ENCODE peak calls at places on chromosomes 3 and 15, in seven cellular contexts. One of them, this sample, is unnamed.

GRCh38 chr3:10957976-10958749 is 34.4 kb upstream of the SLC6A1 start:
- DNase-seq in RWPE1: no peak
- DNase-seq in nephron progenitor cell: no peak
- DNase-seq in fibroblast of pulmonary artery: peak
- DNase-seq in AG04450: no peak
- DNase-seq in left ventricle myocardium inferior: peak
- DNase-seq in mucosa of descending colon: peak
- DNase-seq in this sample: no peak

GRCh38 chr15:81292516-81293001 is 31.4 kb downstream of the STARD5 start:
- DNase-seq in RWPE1: no peak
- DNase-seq in nephron progenitor cell: no peak
- DNase-seq in fibroblast of pulmonary artery: no peak
- DNase-seq in AG04450: no peak
- DNase-seq in left ventricle myocardium inferior: no peak
- DNase-seq in mucosa of descending colon: no peak
- DNase-seq in this sample: no peak

GRCh38 chr3:54243262-54243931 is 121.0 kb downstream of the CACNA2D3 start:
- DNase-seq in RWPE1: peak
- DNase-seq in nephron progenitor cell: no peak
- DNase-seq in fibroblast of pulmonary artery: peak
- DNase-seq in AG04450: no peak
- DNase-seq in left ventricle myocardium inferior: no peak
- DNase-seq in mucosa of descending colon: no peak
- DNase-seq in this sample: no peak

GRCh38 chr3:12706504-12707253 is 42.8 kb upstream of the RAF1 start:
- DNase-seq in RWPE1: peak
- DNase-seq in nephron progenitor cell: peak
- DNase-seq in fibroblast of pulmonary artery: peak
- DNase-seq in AG04450: no peak
- DNase-seq in left ventricle myocardium inferior: peak
- DNase-seq in mucosa of descending colon: peak
- DNase-seq in this sample: peak

GRCh38 chr3:115325539-115325938 is 178.5 kb upstream of the ZBTB20 start:
- DNase-seq in RWPE1: peak
- DNase-seq in nephron progenitor cell: peak
- DNase-seq in fibroblast of pulmonary artery: peak
- DNase-seq in AG04450: peak
- DNase-seq in left ventricle myocardium inferior: no peak
- DNase-seq in mucosa of descending colon: no peak
- DNase-seq in this sample: peak

GRCh38 chr3:46690798-46691197 is 2.7 kb downstream of the ALS2CL start:
- DNase-seq in RWPE1: peak
- DNase-seq in nephron progenitor cell: no peak
- DNase-seq in fibroblast of pulmonary artery: no peak
- DNase-seq in AG04450: no peak
- DNase-seq in left ventricle myocardium inferior: peak
- DNase-seq in mucosa of descending colon: peak
- DNase-seq in this sample: no peak

GRCh38 chr3:50572801-50573371 is 3.6 kb downstream of the HEMK1 start:
- DNase-seq in RWPE1: no peak
- DNase-seq in nephron progenitor cell: no peak
- DNase-seq in fibroblast of pulmonary artery: no peak
- DNase-seq in AG04450: no peak
- DNase-seq in left ventricle myocardium inferior: no peak
- DNase-seq in mucosa of descending colon: no peak
- DNase-seq in this sample: no peak

GRCh38 chr3:65785065-65785645 is 253.6 kb downstream of the MAGI1 start:
- DNase-seq in RWPE1: peak
- DNase-seq in nephron progenitor cell: no peak
- DNase-seq in fibroblast of pulmonary artery: peak
- DNase-seq in AG04450: peak
- DNase-seq in left ventricle myocardium inferior: no peak
- DNase-seq in mucosa of descending colon: no peak
- DNase-seq in this sample: no peak

GRCh38 chr3:30470566-30470965 is 135.8 kb upstream of the TGFBR2 start:
- DNase-seq in RWPE1: no peak
- DNase-seq in nephron progenitor cell: no peak
- DNase-seq in fibroblast of pulmonary artery: no peak
- DNase-seq in AG04450: no peak
- DNase-seq in left ventricle myocardium inferior: no peak
- DNase-seq in mucosa of descending colon: no peak
- DNase-seq in this sample: no peak

GRCh38 chr3:193732391-193732790 is 139.4 kb downstream of the OPA1 start:
- DNase-seq in RWPE1: peak
- DNase-seq in nephron progenitor cell: no peak
- DNase-seq in fibroblast of pulmonary artery: peak
- DNase-seq in AG04450: peak
- DNase-seq in left ventricle myocardium inferior: no peak
- DNase-seq in mucosa of descending colon: no peak
- DNase-seq in this sample: no peak

GRCh38 chr3:51391566-51392300 is 648 bp downstream of the RBM15B start:
- DNase-seq in RWPE1: no peak
- DNase-seq in nephron progenitor cell: peak
- DNase-seq in fibroblast of pulmonary artery: peak
- DNase-seq in AG04450: no peak
- DNase-seq in left ventricle myocardium inferior: no peak
- DNase-seq in mucosa of descending colon: peak
- DNase-seq in this sample: peak

GRCh38 chr15:82139823-82140268 is 94.0 kb upstream of the MEX3B start:
- DNase-seq in RWPE1: peak
- DNase-seq in nephron progenitor cell: no peak
- DNase-seq in fibroblast of pulmonary artery: peak
- DNase-seq in AG04450: no peak
- DNase-seq in left ventricle myocardium inferior: no peak
- DNase-seq in mucosa of descending colon: no peak
- DNase-seq in this sample: no peak

GRCh38 chr3:130014526-130014925 is 40.0 kb downstream of the TRH start:
- DNase-seq in RWPE1: no peak
- DNase-seq in nephron progenitor cell: no peak
- DNase-seq in fibroblast of pulmonary artery: peak
- DNase-seq in AG04450: peak
- DNase-seq in left ventricle myocardium inferior: no peak
- DNase-seq in mucosa of descending colon: no peak
- DNase-seq in this sample: no peak

GRCh38 chr3:130010556-130010955 is 36.0 kb downstream of the TRH start:
- DNase-seq in RWPE1: no peak
- DNase-seq in nephron progenitor cell: no peak
- DNase-seq in fibroblast of pulmonary artery: no peak
- DNase-seq in AG04450: no peak
- DNase-seq in left ventricle myocardium inferior: no peak
- DNase-seq in mucosa of descending colon: no peak
- DNase-seq in this sample: no peak
- TF ChIP-seq CTCF in RWPE1: no peak
- TF ChIP-seq CTCF in nephron progenitor cell: no peak
- TF ChIP-seq CTCF in fibroblast of pulmonary artery: no peak
- TF ChIP-seq CTCF in AG04450: no peak
- TF ChIP-seq CTCF in left ventricle myocardium inferior: no peak
- TF ChIP-seq CTCF in mucosa of descending colon: no peak
- TF ChIP-seq CTCF in this sample: no peak

GRCh38 chr3:146640361-146640760 is 35.2 kb upstream of the PLSCR5 start:
- DNase-seq in RWPE1: no peak
- DNase-seq in nephron progenitor cell: no peak
- DNase-seq in fibroblast of pulmonary artery: no peak
- DNase-seq in AG04450: no peak
- DNase-seq in left ventricle myocardium inferior: no peak
- DNase-seq in mucosa of descending colon: no peak
- DNase-seq in this sample: no peak

GRCh38 chr3:146637871-146638270 is 32.7 kb upstream of the PLSCR5 start:
- DNase-seq in RWPE1: no peak
- DNase-seq in nephron progenitor cell: no peak
- DNase-seq in fibroblast of pulmonary artery: no peak
- DNase-seq in AG04450: no peak
- DNase-seq in left ventricle myocardium inferior: no peak
- DNase-seq in mucosa of descending colon: no peak
- DNase-seq in this sample: no peak

GRCh38 chr3:146636881-146637280 is 31.7 kb upstream of the PLSCR5 start:
- DNase-seq in RWPE1: no peak
- DNase-seq in nephron progenitor cell: no peak
- DNase-seq in fibroblast of pulmonary artery: no peak
- DNase-seq in AG04450: no peak
- DNase-seq in left ventricle myocardium inferior: no peak
- DNase-seq in mucosa of descending colon: no peak
- DNase-seq in this sample: no peak

GRCh38 chr3:146640955-146641867 is 36.1 kb upstream of the PLSCR5 start:
- DNase-seq in RWPE1: peak
- DNase-seq in nephron progenitor cell: peak
- DNase-seq in fibroblast of pulmonary artery: peak
- DNase-seq in AG04450: peak
- DNase-seq in left ventricle myocardium inferior: no peak
- DNase-seq in mucosa of descending colon: no peak
- DNase-seq in this sample: no peak

DNA sequence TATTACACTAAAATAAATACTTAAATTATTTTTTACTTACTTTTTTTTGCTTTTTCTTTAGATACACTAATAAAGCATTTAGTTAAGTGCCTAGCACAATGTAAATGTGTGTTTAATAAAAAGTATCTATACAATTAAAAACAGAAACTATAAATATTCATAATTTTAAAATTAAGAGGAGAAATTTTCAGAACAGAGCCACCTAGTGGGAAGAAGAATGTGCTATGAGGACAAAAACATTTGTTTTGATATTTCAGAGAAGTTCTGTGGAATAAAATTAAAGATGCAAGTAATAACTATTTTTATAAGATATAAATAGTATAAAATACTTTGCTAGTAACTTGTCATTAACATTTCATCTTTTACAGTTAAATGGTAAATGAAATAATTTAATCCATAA is 33.6 kb upstream of the PLSCR5 start:
- DNase-seq in RWPE1: no peak
- DNase-seq in nephron progenitor cell: no peak
- DNase-seq in fibroblast of pulmonary artery: peak
- DNase-seq in AG04450: no peak
- DNase-seq in left ventricle myocardium inferior: no peak
- DNase-seq in mucosa of descending colon: no peak
- DNase-seq in this sample: no peak
- TF ChIP-seq CTCF in RWPE1: peak
- TF ChIP-seq CTCF in nephron progenitor cell: peak
- TF ChIP-seq CTCF in fibroblast of pulmonary artery: peak
- TF ChIP-seq CTCF in AG04450: peak
- TF ChIP-seq CTCF in left ventricle myocardium inferior: peak
- TF ChIP-seq CTCF in mucosa of descending colon: no peak
- TF ChIP-seq CTCF in this sample: peak

DNA sequence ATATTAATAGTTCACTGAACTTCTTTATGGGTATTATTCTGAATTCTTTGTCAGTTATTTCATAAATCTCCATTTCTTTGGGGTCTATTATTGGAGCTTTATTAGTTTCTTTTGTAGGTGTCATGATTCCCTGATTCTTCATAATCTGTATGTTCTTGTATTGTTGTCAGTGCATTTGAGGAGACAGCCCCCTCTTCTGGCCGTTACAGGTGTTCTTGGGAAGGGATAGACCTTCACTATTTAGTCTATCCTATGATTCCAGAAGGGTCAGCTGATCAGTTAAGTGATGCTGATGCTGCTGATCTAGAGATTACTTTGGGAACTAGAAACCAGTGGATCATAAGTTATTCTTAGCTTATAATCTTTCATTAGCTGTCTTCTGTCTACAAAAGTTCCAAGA is 34.9 kb downstream of the TMEM39A start:
- DNase-seq in RWPE1: no peak
- DNase-seq in nephron progenitor cell: no peak
- DNase-seq in fibroblast of pulmonary artery: no peak
- DNase-seq in AG04450: no peak
- DNase-seq in left ventricle myocardium inferior: no peak
- DNase-seq in mucosa of descending colon: no peak
- DNase-seq in this sample: no peak
- TF ChIP-seq CTCF in RWPE1: no peak
- TF ChIP-seq CTCF in nephron progenitor cell: no peak
- TF ChIP-seq CTCF in fibroblast of pulmonary artery: peak
- TF ChIP-seq CTCF in AG04450: no peak
- TF ChIP-seq CTCF in left ventricle myocardium inferior: no peak
- TF ChIP-seq CTCF in mucosa of descending colon: no peak
- TF ChIP-seq CTCF in this sample: no peak

DNA sequence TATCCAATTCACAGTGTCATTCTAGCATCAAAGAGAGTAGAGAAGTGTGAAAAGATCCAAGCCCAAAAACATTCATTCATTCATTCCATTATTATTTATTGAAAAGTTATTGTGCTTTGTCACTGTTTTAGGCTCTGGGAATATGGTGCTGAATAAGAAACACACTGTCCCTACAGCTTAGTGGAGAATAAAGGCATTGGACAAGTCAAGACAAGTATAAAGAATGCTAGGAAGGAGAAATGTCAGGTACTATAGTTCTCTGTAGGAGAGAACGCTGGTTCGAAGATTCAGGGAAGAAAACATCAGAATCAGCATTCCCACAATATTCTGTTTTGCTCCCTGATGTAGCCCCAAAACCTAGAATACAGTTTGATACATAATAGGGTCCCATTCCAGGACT is 128.8 kb upstream of the CHRM5 start:
- DNase-seq in RWPE1: peak
- DNase-seq in nephron progenitor cell: no peak
- DNase-seq in fibroblast of pulmonary artery: no peak
- DNase-seq in AG04450: no peak
- DNase-seq in left ventricle myocardium inferior: no peak
- DNase-seq in mucosa of descending colon: no peak
- DNase-seq in this sample: no peak
- TF ChIP-seq CTCF in RWPE1: no peak
- TF ChIP-seq CTCF in nephron progenitor cell: no peak
- TF ChIP-seq CTCF in fibroblast of pulmonary artery: no peak
- TF ChIP-seq CTCF in AG04450: no peak
- TF ChIP-seq CTCF in left ventricle myocardium inferior: no peak
- TF ChIP-seq CTCF in mucosa of descending colon: no peak
- TF ChIP-seq CTCF in this sample: no peak

DNA sequence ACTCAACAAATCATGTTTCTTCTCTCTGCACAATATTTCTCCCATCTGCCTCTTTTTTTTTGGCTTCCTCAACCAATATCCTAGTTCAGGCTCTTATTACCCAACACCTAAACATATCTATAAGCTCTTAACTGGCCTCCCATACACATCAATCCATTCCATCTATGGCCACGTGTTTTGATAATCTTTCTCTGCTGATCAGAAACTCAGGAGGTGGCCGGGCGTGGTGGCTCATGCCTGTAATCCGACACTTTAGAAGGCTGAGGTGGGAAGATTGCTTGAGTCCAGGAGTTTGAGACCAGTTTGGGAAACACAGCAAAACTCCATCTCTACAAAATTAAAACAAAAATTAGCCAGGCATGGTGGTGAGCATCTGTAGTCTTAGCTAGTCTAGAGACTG is 68.4 kb downstream of the IGF2BP2 start:
- DNase-seq in RWPE1: no peak
- DNase-seq in nephron progenitor cell: no peak
- DNase-seq in fibroblast of pulmonary artery: no peak
- DNase-seq in AG04450: no peak
- DNase-seq in left ventricle myocardium inferior: no peak
- DNase-seq in mucosa of descending colon: no peak
- DNase-seq in this sample: no peak
- TF ChIP-seq CTCF in RWPE1: no peak
- TF ChIP-seq CTCF in nephron progenitor cell: no peak
- TF ChIP-seq CTCF in fibroblast of pulmonary artery: no peak
- TF ChIP-seq CTCF in AG04450: no peak
- TF ChIP-seq CTCF in left ventricle myocardium inferior: no peak
- TF ChIP-seq CTCF in mucosa of descending colon: no peak
- TF ChIP-seq CTCF in this sample: no peak

DNA sequence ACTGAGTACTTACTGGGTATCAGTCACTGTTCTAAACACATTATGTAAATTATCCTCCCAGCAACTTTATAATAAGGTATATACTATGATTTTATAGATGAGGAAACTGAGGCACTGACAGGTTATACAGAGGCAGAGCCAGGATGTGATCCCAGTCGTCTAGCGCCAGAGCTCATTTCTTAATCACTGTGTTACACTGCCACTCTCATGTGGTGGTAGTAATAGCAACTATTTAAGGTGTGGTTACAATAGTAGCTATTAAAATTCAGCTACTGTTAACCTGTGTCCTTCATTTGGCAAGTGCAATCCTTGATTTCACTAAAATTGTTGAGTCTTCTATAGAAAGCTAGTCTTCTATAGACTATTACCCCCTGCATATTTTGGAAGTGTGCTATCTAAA is 43.1 kb upstream of the TRPC1 start:
- DNase-seq in RWPE1: peak
- DNase-seq in nephron progenitor cell: no peak
- DNase-seq in fibroblast of pulmonary artery: peak
- DNase-seq in AG04450: no peak
- DNase-seq in left ventricle myocardium inferior: no peak
- DNase-seq in mucosa of descending colon: no peak
- DNase-seq in this sample: no peak
- TF ChIP-seq CTCF in RWPE1: no peak
- TF ChIP-seq CTCF in nephron progenitor cell: no peak
- TF ChIP-seq CTCF in fibroblast of pulmonary artery: no peak
- TF ChIP-seq CTCF in AG04450: no peak
- TF ChIP-seq CTCF in left ventricle myocardium inferior: no peak
- TF ChIP-seq CTCF in mucosa of descending colon: no peak
- TF ChIP-seq CTCF in this sample: no peak

This sample was measured in progenitor cell of endocrine pancreas.